ENCODE peak calls at places on chromosomes 6 and 20, in four cellular contexts. One of them, this sample, is unnamed.

GRCh38 chr6:31116661-31117385 is 2.2 kb downstream of the PSORS1C1 start:
- DNase-seq in naive thymus-derived CD4-positive, alpha-beta T cell: no peak
- DNase-seq in LoVo: no peak
- DNase-seq in CMK: no peak
- DNase-seq in this sample: no peak

GRCh38 chr6:113763311-113763766 is 93.8 kb upstream of the MARCKS start:
- DNase-seq in naive thymus-derived CD4-positive, alpha-beta T cell: no peak
- DNase-seq in LoVo: peak
- DNase-seq in CMK: no peak
- DNase-seq in this sample: peak

GRCh38 chr6:105474234-105474633 is 71.4 kb upstream of the PREP start:
- DNase-seq in naive thymus-derived CD4-positive, alpha-beta T cell: no peak
- DNase-seq in LoVo: no peak
- DNase-seq in CMK: no peak
- DNase-seq in this sample: no peak

GRCh38 chr6:138986578-138986977 is 1.5 kb downstream of the REPS1 start:
- DNase-seq in naive thymus-derived CD4-positive, alpha-beta T cell: no peak
- DNase-seq in LoVo: peak
- DNase-seq in CMK: no peak
- DNase-seq in this sample: no peak

GRCh38 chr20:64090165-64090564 is 6.0 kb upstream of the LKAAEAR1 start:
- DNase-seq in naive thymus-derived CD4-positive, alpha-beta T cell: no peak
- DNase-seq in LoVo: no peak
- DNase-seq in CMK: no peak
- DNase-seq in this sample: no peak

GRCh38 chr20:3092611-3093379 is 8.3 kb upstream of the AVP start:
- DNase-seq in naive thymus-derived CD4-positive, alpha-beta T cell: peak
- DNase-seq in LoVo: no peak
- DNase-seq in CMK: no peak
- DNase-seq in this sample: no peak

GRCh38 chr6:134503542-134504281 is 185.8 kb upstream of the SGK1 start:
- DNase-seq in naive thymus-derived CD4-positive, alpha-beta T cell: no peak
- DNase-seq in LoVo: no peak
- DNase-seq in CMK: no peak
- DNase-seq in this sample: no peak

GRCh38 chr20:8858181-8858794 is 210.6 kb upstream of the PLCB4 start:
- DNase-seq in naive thymus-derived CD4-positive, alpha-beta T cell: no peak
- DNase-seq in LoVo: no peak
- DNase-seq in CMK: no peak
- DNase-seq in this sample: no peak

GRCh38 chr6:159257846-159258245 is 88.6 kb downstream of the FNDC1 start:
- DNase-seq in naive thymus-derived CD4-positive, alpha-beta T cell: no peak
- DNase-seq in LoVo: no peak
- DNase-seq in CMK: no peak
- DNase-seq in this sample: peak

GRCh38 chr20:52847029-52847660 is 125.0 kb upstream of the TSHZ2 start:
- DNase-seq in naive thymus-derived CD4-positive, alpha-beta T cell: no peak
- DNase-seq in LoVo: no peak
- DNase-seq in CMK: no peak
- DNase-seq in this sample: peak

GRCh38 chr20:33875534-33876026 is 64.4 kb downstream of the CHMP4B start:
- DNase-seq in naive thymus-derived CD4-positive, alpha-beta T cell: no peak
- DNase-seq in LoVo: no peak
- DNase-seq in CMK: no peak
- DNase-seq in this sample: no peak

GRCh38 chr6:139402935-139403386 is 28.5 kb upstream of the CITED2 start:
- DNase-seq in naive thymus-derived CD4-positive, alpha-beta T cell: no peak
- DNase-seq in LoVo: no peak
- DNase-seq in CMK: no peak
- DNase-seq in this sample: no peak

GRCh38 chr6:144364208-144364718 is 79.1 kb downstream of the UTRN start:
- DNase-seq in naive thymus-derived CD4-positive, alpha-beta T cell: no peak
- DNase-seq in LoVo: no peak
- DNase-seq in CMK: no peak
- DNase-seq in this sample: no peak

GRCh38 chr20:55103188-55103587 is 627.8 kb downstream of the DOK5 start:
- DNase-seq in naive thymus-derived CD4-positive, alpha-beta T cell: no peak
- DNase-seq in LoVo: peak
- DNase-seq in CMK: peak
- DNase-seq in this sample: no peak

GRCh38 chr6:7100072-7100750 is 7.5 kb upstream of the RREB1 start:
- DNase-seq in naive thymus-derived CD4-positive, alpha-beta T cell: no peak
- DNase-seq in LoVo: no peak
- DNase-seq in CMK: no peak
- DNase-seq in this sample: no peak

GRCh38 chr6:114581293-114581692 is 238.5 kb upstream of the HS3ST5 start:
- DNase-seq in naive thymus-derived CD4-positive, alpha-beta T cell: no peak
- DNase-seq in LoVo: no peak
- DNase-seq in CMK: no peak
- DNase-seq in this sample: no peak

GRCh38 chr6:16095180-16095579 is 33.7 kb upstream of the MYLIP start:
- DNase-seq in naive thymus-derived CD4-positive, alpha-beta T cell: no peak
- DNase-seq in LoVo: no peak
- DNase-seq in CMK: no peak
- DNase-seq in this sample: no peak

GRCh38 chr6:141158740-141159139 is 974.0 kb upstream of the GJE1 start:
- DNase-seq in naive thymus-derived CD4-positive, alpha-beta T cell: no peak
- DNase-seq in LoVo: no peak
- DNase-seq in CMK: no peak
- DNase-seq in this sample: no peak

GRCh38 chr6:23013776-23014175 is 444.4 kb downstream of the HDGFL1 start:
- DNase-seq in naive thymus-derived CD4-positive, alpha-beta T cell: no peak
- DNase-seq in LoVo: no peak
- DNase-seq in CMK: no peak
- DNase-seq in this sample: no peak

GRCh38 chr20:51359401-51359800 is 183.1 kb downstream of the NFATC2 start:
- DNase-seq in naive thymus-derived CD4-positive, alpha-beta T cell: no peak
- DNase-seq in LoVo: no peak
- DNase-seq in CMK: no peak
- DNase-seq in this sample: no peak

GRCh38 chr6:87016772-87017171 is 78.1 kb downstream of the CGA start:
- DNase-seq in naive thymus-derived CD4-positive, alpha-beta T cell: no peak
- DNase-seq in LoVo: no peak
- DNase-seq in CMK: no peak
- DNase-seq in this sample: no peak

GRCh38 chr6:50815436-50816114 is 3.1 kb upstream of the TFAP2B start:
- DNase-seq in naive thymus-derived CD4-positive, alpha-beta T cell: no peak
- DNase-seq in LoVo: peak
- DNase-seq in CMK: no peak
- DNase-seq in this sample: no peak

GRCh38 chr6:465531-466348 is 74.2 kb downstream of the IRF4 start:
- DNase-seq in naive thymus-derived CD4-positive, alpha-beta T cell: no peak
- DNase-seq in LoVo: no peak
- DNase-seq in CMK: no peak
- DNase-seq in this sample: no peak

GRCh38 chr20:7694940-7695567 is 245.2 kb downstream of the HAO1 start:
- DNase-seq in naive thymus-derived CD4-positive, alpha-beta T cell: no peak
- DNase-seq in LoVo: no peak
- DNase-seq in CMK: no peak
- DNase-seq in this sample: no peak

GRCh38 chr20:38126146-38126912 is 38.7 kb downstream of the TGM2 start:
- DNase-seq in naive thymus-derived CD4-positive, alpha-beta T cell: no peak
- DNase-seq in LoVo: no peak
- DNase-seq in CMK: no peak
- DNase-seq in this sample: no peak

GRCh38 chr20:36128463-36129176 is 25.9 kb upstream of the EPB41L1 start:
- DNase-seq in naive thymus-derived CD4-positive, alpha-beta T cell: no peak
- DNase-seq in LoVo: peak
- DNase-seq in CMK: no peak
- DNase-seq in this sample: no peak

GRCh38 chr6:150208606-150209352 is 65.9 kb downstream of the PPP1R14C start:
- DNase-seq in naive thymus-derived CD4-positive, alpha-beta T cell: no peak
- DNase-seq in LoVo: no peak
- DNase-seq in CMK: no peak
- DNase-seq in this sample: no peak

This sample was measured in epithelial cell of prostate.